ENCODE peak calls at places on chromosomes 7 and 10, in four cellular contexts. M, Q, K and O are unnamed samples.

GRCh38 chr7:28922618-28923331 is 35.4 kb downstream of the TRIL start:
- DNase-seq in M (peak), Q (peak), K (peak), O (peak)

GRCh38 chr7:135536160-135536559 is 21.6 kb upstream of the NUP205 start:
- DNase-seq in M (no peak), Q (no peak), K (no peak), O (no peak)

GRCh38 chr10:84548869-84549268 is 220.5 kb downstream of the CCSER2 start:
- DNase-seq in M (no peak), Q (no peak), K (no peak), O (no peak)

GRCh38 chr10:73785721-73786511 is 510 bp downstream of the ZSWIM8 start:
- DNase-seq in M (peak), Q (peak), K (peak), O (no peak)

GRCh38 chr10:82245906-82246305 is 370.9 kb downstream of the NRG3 start:
- DNase-seq in M (no peak), Q (no peak), K (no peak), O (no peak)

GRCh38 chr7:2523461-2523905 is 3.9 kb downstream of the LFNG start:
- DNase-seq in M (peak), Q (peak), K (peak), O (no peak)

GRCh38 chr7:157645539-157645938 is 308.7 kb downstream of the DNAJB6 start:
- DNase-seq in M (no peak), Q (no peak), K (no peak), O (no peak)

GRCh38 chr10:48782321-48782720 is 97.6 kb downstream of the WDFY4 start:
- DNase-seq in M (no peak), Q (no peak), K (no peak), O (no peak)

GRCh38 chr7:1033546-1034145 is 10.7 kb upstream of the GPR146 start:
- DNase-seq in M (peak), Q (no peak), K (no peak), O (no peak)

GRCh38 chr7:32496052-32496813 is 944 bp downstream of the AVL9 start:
- DNase-seq in M (no peak), Q (no peak), K (no peak), O (no peak)

GRCh38 chr10:59894114-59894513 is 12.2 kb downstream of the CCDC6 start:
- DNase-seq in M (no peak), Q (peak), K (peak), O (peak)

GRCh38 chr10:72056113-72056512 is 32.2 kb downstream of the SPOCK2 start:
- DNase-seq in M (peak), Q (no peak), K (peak), O (no peak)

GRCh38 chr10:28728396-28728795 is 51.1 kb downstream of the BAMBI start:
- DNase-seq in M (no peak), Q (no peak), K (no peak), O (no peak)

GRCh38 chr7:40598915-40599314 is 464.1 kb downstream of the SUGCT start:
- DNase-seq in M (no peak), Q (no peak), K (no peak), O (no peak)

GRCh38 chr10:70578371-70578947 is 24.1 kb downstream of the PRF1 start:
- DNase-seq in M (no peak), Q (peak), K (no peak), O (no peak)

GRCh38 chr7:89064831-89065230 is 269.3 kb upstream of the TEX47 start:
- DNase-seq in M (no peak), Q (no peak), K (no peak), O (no peak)

GRCh38 chr7:69791739-69792138 is 193.5 kb downstream of the AUTS2 start:
- DNase-seq in M (no peak), Q (no peak), K (no peak), O (no peak)

GRCh38 chr10:91046891-91047290 is 126.0 kb upstream of the ANKRD1 start:
- DNase-seq in M (no peak), Q (no peak), K (no peak), O (peak)

GRCh38 chr7:32858648-32859047 is 32.9 kb downstream of the KBTBD2 start:
- DNase-seq in M (no peak), Q (no peak), K (no peak), O (no peak)

GRCh38 chr7:36155811-36156361 is 2.8 kb downstream of the EEPD1 start:
- DNase-seq in M (no peak), Q (peak), K (peak), O (peak)

GRCh38 chr10:116371737-116372136 is 47.5 kb downstream of the CCDC172 start:
- DNase-seq in M (no peak), Q (no peak), K (no peak), O (no peak)

GRCh38 chr10:60570272-60570865 is 180.7 kb upstream of the ANK3 start:
- DNase-seq in M (no peak), Q (no peak), K (no peak), O (no peak)

GRCh38 chr7:38902443-38902842 is 6.5 kb downstream of the VPS41 start:
- DNase-seq in M (no peak), Q (no peak), K (no peak), O (no peak)

GRCh38 chr10:14438057-14438456 is 107.3 kb upstream of the FRMD4A start:
- DNase-seq in M (no peak), Q (no peak), K (no peak), O (no peak)

GRCh38 chr7:1693991-1694524 is 24.0 kb downstream of the ELFN1 start:
- DNase-seq in M (peak), Q (no peak), K (peak), O (no peak)

GRCh38 chr7:91348686-91349085 is 84.5 kb downstream of the FZD1 start:
- DNase-seq in M (no peak), Q (no peak), K (no peak), O (no peak)

GRCh38 chr7:29039747-29040569 is 81.8 kb upstream of the TRIL start:
- DNase-seq in M (no peak), Q (no peak), K (no peak), O (no peak)

GRCh38 chr7:134327896-134328295 is 11.2 kb upstream of the SLC35B4 start:
- DNase-seq in M (no peak), Q (peak), K (peak), O (peak)

GRCh38 chr7:82247814-82248433 is 195.7 kb downstream of the CACNA2D1 start:
- DNase-seq in M (no peak), Q (no peak), K (no peak), O (no peak)

GRCh38 chr7:116408166-116408565 is 91.4 kb upstream of the CAV2 start:
- DNase-seq in M (no peak), Q (no peak), K (no peak), O (no peak)
- TF ChIP-seq POLR2A in M (no peak), Q (no peak), K (no peak), O (no peak)

GRCh38 chr7:116285252-116285651 is 74.9 kb downstream of the TES start:
- DNase-seq in M (no peak), Q (no peak), K (no peak), O (no peak)

GRCh38 chr7:116280803-116281202 is 70.5 kb downstream of the TES start:
- DNase-seq in M (no peak), Q (no peak), K (no peak), O (no peak)

GRCh38 chr7:116284390-116284789 is 74.1 kb downstream of the TES start:
- DNase-seq in M (no peak), Q (no peak), K (no peak), O (no peak)

DNA sequence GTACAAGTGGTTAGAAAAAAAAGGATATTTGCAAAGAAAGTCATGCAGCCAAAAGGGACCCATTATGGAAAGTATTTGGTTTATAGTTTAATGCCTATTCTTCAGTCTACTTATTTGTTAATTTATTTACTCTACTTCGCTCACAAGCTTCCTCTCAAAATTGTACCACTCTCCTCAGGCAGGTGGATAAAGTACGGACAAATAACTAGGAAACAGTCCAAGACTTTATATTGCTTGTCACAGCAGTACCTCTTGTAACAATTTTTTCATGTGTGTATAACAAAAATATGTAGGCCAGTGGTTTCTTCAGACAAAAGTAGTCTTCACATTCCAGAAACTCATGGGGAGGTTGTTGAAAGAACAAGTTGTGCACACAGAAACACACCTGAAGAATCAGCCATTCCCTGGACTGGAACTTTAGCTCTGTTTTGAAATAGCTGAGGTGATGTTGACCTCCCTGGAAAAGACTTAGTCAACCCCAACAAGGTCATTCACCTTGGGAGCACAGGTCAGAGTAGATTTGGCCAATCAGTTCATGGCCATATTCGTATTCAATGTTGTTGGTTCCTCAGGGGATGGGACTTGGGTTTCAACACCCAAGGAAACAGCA is 73.4 kb downstream of the TES start:
- DNase-seq in M (no peak), Q (no peak), K (no peak), O (no peak)
- H3K27ac ChIP-seq in M (no peak), Q (no peak), K (no peak), O (no peak)

DNA sequence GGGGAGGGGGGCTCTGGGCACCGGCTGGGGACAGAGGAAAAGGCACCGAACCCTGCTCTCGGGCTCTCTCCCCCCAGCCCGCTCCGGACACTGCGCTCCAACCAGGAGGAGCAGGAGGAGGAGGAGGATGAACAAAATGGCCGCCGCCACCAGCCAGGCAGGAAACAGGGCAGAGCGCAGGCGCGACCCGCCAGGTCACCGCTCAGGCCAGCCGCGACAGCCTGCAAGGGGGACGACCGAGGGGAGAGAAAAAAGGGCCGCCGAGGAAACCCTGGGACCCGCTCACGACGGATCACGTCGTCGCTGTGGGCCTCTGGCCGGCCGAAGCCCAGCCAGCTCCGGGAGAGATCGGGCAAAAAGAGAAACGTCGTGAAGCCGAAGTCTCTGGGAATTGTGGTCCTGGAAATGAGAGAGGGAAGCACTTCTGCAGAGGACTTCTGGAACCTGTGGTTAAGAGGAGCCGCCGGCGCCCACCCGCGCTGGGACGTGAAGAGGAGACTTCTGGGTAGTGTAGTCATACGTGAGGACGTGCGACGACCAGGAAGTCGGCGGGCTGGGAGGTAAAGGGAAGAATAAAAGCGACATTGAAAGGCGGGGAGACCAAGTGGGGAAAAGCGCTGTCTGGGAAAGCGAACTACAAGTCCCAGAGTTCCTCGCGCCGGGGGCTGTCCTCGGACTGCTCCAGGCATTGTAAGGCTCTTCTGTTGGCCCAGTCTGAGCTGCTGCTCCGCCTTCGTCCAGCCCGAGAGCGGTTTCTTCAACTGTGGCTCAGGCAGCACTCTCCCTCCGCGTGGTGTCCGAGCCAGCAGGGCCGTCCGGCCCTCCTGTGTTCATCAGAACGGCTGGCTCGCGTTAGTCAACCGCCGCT is at the start of gene TIAL1:
- DNase-seq in M (peak), Q (peak), K (peak), O (peak)
- TF ChIP-seq POLR2A in M (no peak), Q (peak), K (peak), O (peak)

GRCh38 chr7:55044791-55045190 is 26.0 kb downstream of the EGFR start:
- DNase-seq in M (no peak), Q (no peak), K (no peak), O (no peak)
- H3K27ac ChIP-seq in M (no peak), Q (peak), K (no peak), O (no peak)

GRCh38 chr7:99617187-99617781 is 538 bp downstream of the ZSCAN25 start:
- DNase-seq in M (no peak), Q (no peak), K (no peak), O (no peak)

GRCh38 chr7:99621271-99621670 is 4.5 kb downstream of the ZSCAN25 start:
- DNase-seq in M (no peak), Q (no peak), K (no peak), O (no peak)

GRCh38 chr7:99618726-99619125 is 2.0 kb downstream of the ZSCAN25 start:
- DNase-seq in M (no peak), Q (no peak), K (no peak), O (no peak)

GRCh38 chr7:99622596-99622995 is 5.8 kb downstream of the ZSCAN25 start:
- DNase-seq in M (no peak), Q (no peak), K (no peak), O (no peak)

GRCh38 chr7:99619571-99620130 is 2.9 kb downstream of the ZSCAN25 start:
- DNase-seq in M (no peak), Q (no peak), K (no peak), O (no peak)
- TF ChIP-seq POLR2A in M (no peak), Q (no peak), K (no peak), O (no peak)

DNA sequence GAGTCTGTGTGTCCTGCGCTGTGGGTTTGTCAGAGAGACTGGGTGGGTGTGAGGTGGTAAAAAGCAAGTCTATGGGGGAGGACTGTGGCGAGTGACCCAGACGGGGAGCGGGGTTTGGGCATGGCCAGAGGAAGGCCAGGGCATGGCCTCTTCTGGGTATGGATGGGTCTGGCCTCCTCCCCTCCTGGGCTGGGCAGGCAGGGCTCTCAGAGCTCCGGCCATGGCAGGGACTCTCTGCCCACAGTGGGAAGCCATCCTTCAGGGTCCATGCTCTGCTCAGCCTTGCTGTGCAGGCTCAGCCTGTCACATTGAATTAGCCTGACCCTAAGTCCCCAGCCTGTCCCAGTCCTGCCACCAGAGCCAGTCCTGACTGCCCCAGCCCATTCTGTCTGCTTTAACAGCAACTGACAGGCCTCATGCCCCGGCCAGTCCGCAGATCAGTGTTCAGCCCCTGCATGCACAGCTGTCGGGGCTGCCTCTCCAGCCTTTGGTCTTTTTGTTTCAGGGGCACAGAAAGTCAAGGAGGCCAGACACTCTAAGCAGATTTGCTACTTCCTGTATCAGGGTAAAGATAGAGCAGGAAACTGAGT is 7.9 kb downstream of the ANTXRL start:
- DNase-seq in M (peak), Q (no peak), K (no peak), O (no peak)
- H3K27ac ChIP-seq in M (no peak), Q (no peak), K (no peak), O (no peak)

GRCh38 chr7:150799156-150799555 is 1.0 kb downstream of the TMEM176B start:
- DNase-seq in M (no peak), Q (no peak), K (no peak), O (no peak)

GRCh38 chr7:150800576-150801241 is at the start of gene TMEM176A:
- DNase-seq in M (no peak), Q (peak), K (peak), O (no peak)

GRCh38 chr7:150801946-150802771 is 1.6 kb downstream of the TMEM176A start:
- DNase-seq in M (no peak), Q (peak), K (no peak), O (no peak)

GRCh38 chr7:150801242-150801945 is 825 bp downstream of the TMEM176A start:
- DNase-seq in M (no peak), Q (peak), K (no peak), O (no peak)

GRCh38 chr7:150799741-150800575 is at the start of gene TMEM176B:
- DNase-seq in M (no peak), Q (peak), K (peak), O (peak)
- TF ChIP-seq POLR2A in M (no peak), Q (peak), K (no peak), O (no peak)

GRCh38 chr7:142450206-142450605 is 192.3 kb upstream of the PRSS58 start:
- DNase-seq in M (no peak), Q (no peak), K (no peak), O (no peak)

GRCh38 chr7:142451346-142451745 is 193.5 kb upstream of the PRSS58 start:
- DNase-seq in M (no peak), Q (no peak), K (no peak), O (no peak)

GRCh38 chr7:142452791-142453190 is 194.9 kb upstream of the PRSS58 start:
- DNase-seq in M (no peak), Q (no peak), K (no peak), O (no peak)

GRCh38 chr7:142454862-142455261 is 197.0 kb upstream of the PRSS58 start:
- DNase-seq in M (no peak), Q (no peak), K (no peak), O (no peak)

DNA sequence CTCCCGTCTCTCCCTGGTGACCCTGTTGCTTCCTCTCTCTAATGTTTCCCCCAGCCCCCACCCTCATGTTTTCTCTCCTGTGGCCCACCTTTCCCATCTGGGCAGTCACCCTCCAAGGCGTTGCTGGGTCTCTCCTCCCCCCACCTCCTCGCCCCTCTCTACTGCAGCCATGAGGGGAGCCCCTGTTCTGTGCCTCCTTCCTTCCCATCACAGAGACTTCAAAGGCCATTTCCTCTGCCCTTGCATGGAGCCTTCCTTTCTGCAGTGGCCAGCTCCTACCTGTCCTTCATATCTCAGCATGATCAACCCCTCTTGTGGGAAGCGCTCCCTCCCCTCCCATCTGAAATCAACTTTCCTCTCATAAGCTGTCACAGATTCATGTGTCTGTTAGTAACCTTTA is 194.0 kb upstream of the PRSS58 start:
- DNase-seq in M (no peak), Q (no peak), K (no peak), O (no peak)
- H3K27ac ChIP-seq in M (no peak), Q (no peak), K (no peak), O (no peak)